ENCODE peak calls at places on chromosomes 16 and 17, in ten cellular contexts. L, I, N, Y, D, C, E, V, Q and G are unnamed samples.

GRCh38 chr16:82368041-82368440 is 198.0 kb upstream of the MPHOSPH6 start:
- DNase-seq in Y (peak), E (no peak), N (peak), D (peak), V (peak), I (peak), L (no peak), C (no peak), Q (no peak), G (peak)

GRCh38 chr16:47777191-47777590 is 316.1 kb downstream of the PHKB start:
- DNase-seq in V (peak), E (no peak), Q (peak), I (no peak), Y (no peak), L (no peak), D (no peak), N (peak), C (no peak), G (peak)

GRCh38 chr16:69150146-69150865 is 17.9 kb downstream of the UTP4 start:
- DNase-seq in Q (peak), Y (peak), L (no peak), E (peak), C (peak), V (peak), D (peak), N (no peak), I (peak), G (peak)

GRCh38 chr17:82278308-82278707 is 4.8 kb upstream of the CSNK1D start:
- DNase-seq in N (no peak), D (no peak), Q (no peak), E (no peak), C (no peak), L (no peak), V (no peak), Y (no peak), I (no peak), G (no peak)

GRCh38 chr17:12667299-12667958 is 1.7 kb downstream of the MYOCD start:
- DNase-seq in V (peak), D (peak), N (peak), L (no peak), I (peak), E (no peak), Q (no peak), Y (no peak), C (no peak), G (peak)

GRCh38 chr17:63369233-63369632 is 76.9 kb downstream of the CYB561 start:
- DNase-seq in N (no peak), V (peak), Y (no peak), D (no peak), E (no peak), C (no peak), L (no peak), Q (no peak), I (no peak), G (peak)

GRCh38 chr17:57080708-57081107 is 4.3 kb upstream of the AKAP1 start:
- DNase-seq in I (peak), Y (no peak), D (no peak), E (no peak), Q (no peak), V (no peak), N (no peak), L (no peak), C (no peak), G (no peak)

GRCh38 chr17:60107526-60108257 is 29.0 kb upstream of the HEATR6 start:
- DNase-seq in E (no peak), I (no peak), V (no peak), Q (no peak), L (no peak), C (no peak), N (no peak), D (no peak), Y (no peak), G (peak)

GRCh38 chr16:10866196-10866976 is 10.6 kb upstream of the CIITA start:
- DNase-seq in E (no peak), Y (no peak), L (no peak), I (no peak), D (no peak), Q (no peak), N (no peak), C (no peak), V (no peak), G (no peak)

GRCh38 chr17:66727634-66728570 is 107.0 kb upstream of the CACNG5 start:
- DNase-seq in D (peak), Q (no peak), L (peak), C (peak), I (peak), E (peak), Y (peak), V (peak), N (no peak), G (peak)

GRCh38 chr17:77146882-77147281 is 6.1 kb downstream of the SEC14L1 start:
- DNase-seq in Y (no peak), I (no peak), C (no peak), D (no peak), E (no peak), N (no peak), V (no peak), Q (no peak), L (peak), G (no peak)

GRCh38 chr17:46841561-46842379 is 9.6 kb upstream of the WNT9B start:
- DNase-seq in D (no peak), V (no peak), Q (no peak), L (no peak), N (no peak), C (no peak), E (no peak), I (peak), Y (peak), G (no peak)

GRCh38 chr17:28726912-28727726 is 1.1 kb upstream of the TLCD1 start:
- DNase-seq in C (peak), I (peak), Y (peak), V (peak), E (peak), D (peak), N (peak), L (peak), Q (peak), G (peak)

GRCh38 chr17:39781814-39782213 is 44.1 kb downstream of the GRB7 start:
- DNase-seq in L (no peak), V (no peak), I (no peak), N (no peak), D (no peak), Q (no peak), Y (no peak), C (no peak), E (no peak), G (no peak)

GRCh38 chr16:19071811-19072777 is 4.7 kb downstream of the COQ7 start:
- DNase-seq in V (peak), I (peak), C (peak), N (no peak), L (peak), Y (peak), D (peak), Q (no peak), E (no peak), G (peak)

GRCh38 chr17:18041776-18042175 is 2.6 kb downstream of the GID4 start:
- DNase-seq in D (no peak), Q (no peak), N (no peak), V (peak), E (no peak), L (no peak), C (no peak), I (no peak), Y (no peak), G (peak)

GRCh38 chr16:30010817-30011504 is at the start of gene DOC2A:
- DNase-seq in Y (no peak), E (peak), I (no peak), V (no peak), N (no peak), L (no peak), D (no peak), Q (no peak), C (no peak), G (no peak)

GRCh38 chr17:41906465-41907184 is 12.1 kb downstream of the ACLY start:
- DNase-seq in C (no peak), L (no peak), I (no peak), N (no peak), D (no peak), V (no peak), E (no peak), Y (no peak), Q (no peak), G (peak)

GRCh38 chr17:43578699-43579569 is 32.8 kb upstream of the ETV4 start:
- DNase-seq in L (no peak), D (peak), Y (peak), E (peak), N (no peak), V (peak), C (no peak), I (peak), Q (no peak), G (peak)

GRCh38 chr17:12734852-12735430 is 54.4 kb upstream of the ARHGAP44 start:
- DNase-seq in C (no peak), V (no peak), Y (no peak), E (no peak), N (no peak), L (no peak), D (no peak), Q (no peak), I (no peak), G (no peak)

GRCh38 chr16:72013389-72013788 is 4.8 kb downstream of the DHODH start:
- DNase-seq in N (no peak), I (no peak), Y (no peak), Q (no peak), C (peak), E (no peak), V (no peak), D (no peak), L (peak), G (peak)

GRCh38 chr17:50128441-50129302 is 1.3 kb downstream of the SAMD14 start:
- DNase-seq in Y (no peak), V (no peak), C (no peak), Q (no peak), D (no peak), L (peak), E (no peak), I (no peak), N (no peak), G (no peak)